ENCODE peak calls at places on chromosomes 6 and 20, in six cellular contexts. J is breast epithelium, S is fibroblast of lung, B is epithelial cell of esophagus, K is pancreas, T is ovary. R is an unnamed sample.
A peak's percentile ranks its signal among the peaks of the same experiment; 100 is the strongest.

GRCh38 chr20:23526850-23527249 is 35.9 kb downstream of the CST8 start:
- DNase-seq in J (no peak), S (no peak), B (no peak), K (no peak), T (no peak), R (no peak)

GRCh38 chr6:63709148-63709547 is 73.5 kb downstream of the PHF3 start:
- DNase-seq in J (no peak), S (no peak), B (no peak), K (no peak), T (no peak), R (no peak)

GRCh38 chr6:167720456-167721285 is 106.0 kb upstream of the AFDN start:
- DNase-seq in J (no peak), S (no peak), B (no peak), K (no peak), T (no peak), R (no peak)

GRCh38 chr6:150363733-150364132 is 5.1 kb upstream of the IYD start:
- DNase-seq in J (no peak), S (no peak), B (no peak), K (no peak), T (no peak), R (no peak)

GRCh38 chr20:58461104-58461503 is 54.1 kb downstream of the APCDD1L start:
- DNase-seq in J (no peak), S (no peak), B (no peak), K (no peak), T (no peak), R (no peak)

GRCh38 chr20:38315290-38315966 is 11.5 kb downstream of the BPI start:
- DNase-seq in J (no peak), S (peak; percentile 43), B (no peak), K (no peak), T (peak; percentile 46), R (no peak)

GRCh38 chr20:6122111-6122872 is 538 bp downstream of the FERMT1 start:
- DNase-seq in J (no peak), S (peak; percentile 63), B (peak; percentile 97), K (no peak), T (peak; percentile 46), R (no peak)

GRCh38 chr20:44736170-44737021 is 9.3 kb upstream of the KCNK15 start:
- DNase-seq in J (no peak), S (peak; percentile 78), B (peak; percentile 68), K (no peak), T (peak; percentile 81), R (peak; percentile 86)

GRCh38 chr20:33821270-33821836 is 10.2 kb downstream of the CHMP4B start:
- DNase-seq in J (no peak), S (no peak), B (no peak), K (no peak), T (no peak), R (no peak)

GRCh38 chr6:57305754-57306153 is 11.7 kb upstream of the PRIM2 start:
- DNase-seq in J (no peak), S (peak; percentile 42), B (no peak), K (no peak), T (no peak), R (no peak)

GRCh38 chr6:11366183-11366933 is 133.9 kb upstream of the NEDD9 start:
- DNase-seq in J (no peak), S (no peak), B (no peak), K (no peak), T (no peak), R (no peak)

GRCh38 chr6:168102093-168102985 is 23.3 kb upstream of the FRMD1 start:
- DNase-seq in J (no peak), S (no peak), B (no peak), K (peak; percentile 72), T (no peak), R (peak; percentile 79)

GRCh38 chr6:149385998-149386646 is 13.9 kb upstream of the SUMO4 start:
- DNase-seq in J (no peak), S (no peak), B (no peak), K (no peak), T (no peak), R (no peak)

DNA sequence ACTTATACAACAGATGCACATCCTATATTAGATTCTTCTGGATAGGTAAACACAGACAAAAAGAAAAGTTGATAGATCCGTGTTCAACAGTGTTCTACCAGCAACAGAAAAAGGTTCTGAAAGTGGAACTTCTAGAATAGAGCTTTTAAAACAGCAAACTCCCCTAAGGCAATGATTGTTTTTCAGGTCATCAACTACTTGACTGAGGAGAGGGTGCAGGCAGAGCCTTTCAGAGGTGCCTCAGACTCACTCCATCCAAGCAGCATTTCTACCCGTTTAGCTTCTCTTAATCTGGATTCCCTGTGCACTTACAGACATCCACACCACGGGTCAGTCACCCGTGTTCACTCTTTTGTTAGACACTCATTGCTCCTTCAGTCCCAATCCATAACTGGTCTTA is 28.9 kb downstream of the FYN start:
- DNase-seq in J (no peak), S (no peak), B (no peak), K (no peak), T (no peak), R (no peak)
- H3K4me3 ChIP-seq in J (no peak overlapping the region), S (no peak overlapping the region), B (no peak overlapping the region), K (no peak overlapping the region), T (no peak overlapping the region), R (no peak overlapping the region)

GRCh38 chr20:21767739-21768223 is 62.3 kb downstream of the PAX1 start:
- DNase-seq in J (peak; percentile 55), S (no peak), B (no peak), K (no peak), T (no peak), R (no peak)
- H3K4me3 ChIP-seq in J (no peak overlapping the region), S (no peak overlapping the region), B (no peak overlapping the region), K (no peak overlapping the region), T (no peak overlapping the region), R (no peak overlapping the region)

GRCh38 chr6:27293436-27294152 is 18.5 kb downstream of the POM121L2 start:
- DNase-seq in J (no peak), S (peak; percentile 66), B (peak; percentile 81), K (no peak), T (no peak), R (no peak)
- H3K4me3 ChIP-seq in J (no peak overlapping the region), S (peak overlapping the region; percentile 39), B (peak overlapping the region; percentile 23), K (no peak overlapping the region), T (no peak overlapping the region), R (no peak overlapping the region)

DNA sequence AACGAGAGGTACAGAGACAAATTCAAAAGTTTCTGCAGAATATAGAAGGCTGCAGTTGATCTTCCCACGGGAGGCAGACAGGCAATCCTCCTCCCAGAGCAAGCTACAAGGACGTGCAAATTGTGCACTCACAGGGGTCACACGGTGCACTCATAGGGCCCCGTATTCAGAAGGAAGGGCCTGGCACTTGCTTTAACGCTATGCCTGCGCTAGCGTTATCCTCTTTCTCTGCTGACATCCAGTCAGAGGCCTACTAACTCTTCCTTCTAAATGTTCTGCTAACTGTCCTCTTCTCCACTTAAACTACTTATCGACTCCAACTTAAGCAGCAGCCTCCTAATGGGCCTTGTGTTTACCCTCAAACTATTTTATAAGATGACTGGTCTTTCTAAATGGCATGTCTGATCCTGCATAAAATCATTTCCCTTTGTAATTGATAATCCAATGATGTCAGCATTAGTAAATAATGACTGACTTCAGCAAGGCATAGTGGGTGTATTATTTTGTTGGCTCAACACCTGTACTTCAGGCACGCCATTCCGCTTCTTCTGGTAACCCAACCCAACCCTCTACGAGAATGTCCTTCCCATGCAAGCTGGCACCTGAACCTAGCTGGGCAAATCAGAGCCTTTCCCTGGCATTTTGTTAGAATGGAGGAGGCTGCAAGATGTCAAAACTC is 2.2 kb downstream of the IFNGR1 start:
- DNase-seq in J (no peak), S (no peak), B (peak; percentile 98), K (no peak), T (no peak), R (no peak)
- H3K4me3 ChIP-seq in J (peak overlapping the region; percentile 95), S (peak overlapping the region; percentile 100), B (peak overlapping the region; percentile 91), K (peak overlapping the region; percentile 87), T (peak overlapping the region; percentile 98), R (no peak overlapping the region)